ENCODE peak calls at places on chromosomes 7 and 10, in four cellular contexts. One of them, this sample, is unnamed.

GRCh38 chr7:7911756-7912155 is 56.8 kb upstream of the GLCCI1 start:
- DNase-seq in bronchial epithelial cell: no peak
- DNase-seq in AG09319: no peak
- DNase-seq in RWPE2: no peak
- DNase-seq in this sample: no peak

GRCh38 chr7:150941983-150942590 is 36.0 kb downstream of the KCNH2 start:
- DNase-seq in bronchial epithelial cell: peak
- DNase-seq in AG09319: no peak
- DNase-seq in RWPE2: no peak
- DNase-seq in this sample: no peak

GRCh38 chr7:11216276-11216675 is 242.6 kb downstream of the PHF14 start:
- DNase-seq in bronchial epithelial cell: no peak
- DNase-seq in AG09319: no peak
- DNase-seq in RWPE2: no peak
- DNase-seq in this sample: no peak

GRCh38 chr10:130463104-130463875 is 327.1 kb downstream of the GLRX3 start:
- DNase-seq in bronchial epithelial cell: no peak
- DNase-seq in AG09319: no peak
- DNase-seq in RWPE2: no peak
- DNase-seq in this sample: no peak

GRCh38 chr10:26738354-26738753 is 40.9 kb downstream of the PDSS1 start:
- DNase-seq in bronchial epithelial cell: peak
- DNase-seq in AG09319: no peak
- DNase-seq in RWPE2: no peak
- DNase-seq in this sample: no peak

GRCh38 chr7:683526-684205 is 42.8 kb upstream of the DNAAF5 start:
- DNase-seq in bronchial epithelial cell: no peak
- DNase-seq in AG09319: no peak
- DNase-seq in RWPE2: peak
- DNase-seq in this sample: no peak

GRCh38 chr7:144736880-144737493 is 98.9 kb downstream of the TPK1 start:
- DNase-seq in bronchial epithelial cell: no peak
- DNase-seq in AG09319: no peak
- DNase-seq in RWPE2: no peak
- DNase-seq in this sample: no peak

GRCh38 chr7:159007308-159008054 is 137.2 kb downstream of the VIPR2 start:
- DNase-seq in bronchial epithelial cell: no peak
- DNase-seq in AG09319: no peak
- DNase-seq in RWPE2: no peak
- DNase-seq in this sample: no peak

GRCh38 chr7:75719626-75720025 is 19.1 kb downstream of the HIP1 start:
- DNase-seq in bronchial epithelial cell: no peak
- DNase-seq in AG09319: no peak
- DNase-seq in RWPE2: no peak
- DNase-seq in this sample: no peak

GRCh38 chr7:77266162-77266807 is 66.7 kb upstream of the FGL2 start:
- DNase-seq in bronchial epithelial cell: no peak
- DNase-seq in AG09319: no peak
- DNase-seq in RWPE2: no peak
- DNase-seq in this sample: no peak

GRCh38 chr7:95493247-95493646 is 7.5 kb downstream of the ASB4 start:
- DNase-seq in bronchial epithelial cell: peak
- DNase-seq in AG09319: no peak
- DNase-seq in RWPE2: no peak
- DNase-seq in this sample: no peak

GRCh38 chr10:73886085-73886529 is 11.8 kb upstream of the CAMK2G start:
- DNase-seq in bronchial epithelial cell: peak
- DNase-seq in AG09319: no peak
- DNase-seq in RWPE2: no peak
- DNase-seq in this sample: peak

GRCh38 chr10:86135191-86135590 is 231.4 kb downstream of the GRID1 start:
- DNase-seq in bronchial epithelial cell: no peak
- DNase-seq in AG09319: no peak
- DNase-seq in RWPE2: no peak
- DNase-seq in this sample: no peak

GRCh38 chr10:79416578-79417255 is 28.7 kb downstream of the ZCCHC24 start:
- DNase-seq in bronchial epithelial cell: no peak
- DNase-seq in AG09319: no peak
- DNase-seq in RWPE2: no peak
- DNase-seq in this sample: no peak

GRCh38 chr10:48604039-48604407 is 850 bp downstream of the ARHGAP22 start:
- DNase-seq in bronchial epithelial cell: no peak
- DNase-seq in AG09319: no peak
- DNase-seq in RWPE2: no peak
- DNase-seq in this sample: no peak

GRCh38 chr10:85851300-85851699 is 515.3 kb downstream of the GRID1 start:
- DNase-seq in bronchial epithelial cell: peak
- DNase-seq in AG09319: no peak
- DNase-seq in RWPE2: no peak
- DNase-seq in this sample: no peak

GRCh38 chr10:76071638-76072317 is 640.4 kb downstream of the LRMDA start:
- DNase-seq in bronchial epithelial cell: no peak
- DNase-seq in AG09319: peak
- DNase-seq in RWPE2: no peak
- DNase-seq in this sample: no peak

GRCh38 chr7:37342665-37343471 is 105.8 kb downstream of the ELMO1 start:
- DNase-seq in bronchial epithelial cell: no peak
- DNase-seq in AG09319: no peak
- DNase-seq in RWPE2: no peak
- DNase-seq in this sample: peak

GRCh38 chr10:132387723-132388210 is 9.2 kb upstream of the PWWP2B start:
- DNase-seq in bronchial epithelial cell: no peak
- DNase-seq in AG09319: no peak
- DNase-seq in RWPE2: peak
- DNase-seq in this sample: peak

GRCh38 chr7:5393748-5394147 is 29.9 kb downstream of the TNRC18 start:
- DNase-seq in bronchial epithelial cell: no peak
- DNase-seq in AG09319: no peak
- DNase-seq in RWPE2: no peak
- DNase-seq in this sample: no peak

GRCh38 chr7:149496642-149497391 is 792 bp downstream of the ZNF746 start:
- DNase-seq in bronchial epithelial cell: peak
- DNase-seq in AG09319: peak
- DNase-seq in RWPE2: no peak
- DNase-seq in this sample: peak

GRCh38 chr10:78335691-78336401 is 302.2 kb downstream of the RPS24 start:
- DNase-seq in bronchial epithelial cell: no peak
- DNase-seq in AG09319: no peak
- DNase-seq in RWPE2: peak
- DNase-seq in this sample: no peak

GRCh38 chr7:100271716-100272537 is 35.6 kb upstream of the SPDYE3 start:
- DNase-seq in bronchial epithelial cell: peak
- DNase-seq in AG09319: peak
- DNase-seq in RWPE2: peak
- DNase-seq in this sample: peak

GRCh38 chr10:52879651-52880050 is 107.1 kb upstream of the MBL2 start:
- DNase-seq in bronchial epithelial cell: no peak
- DNase-seq in AG09319: no peak
- DNase-seq in RWPE2: no peak
- DNase-seq in this sample: no peak

GRCh38 chr7:64541438-64542359 is 21.2 kb downstream of the ZNF680 start:
- DNase-seq in bronchial epithelial cell: peak
- DNase-seq in AG09319: no peak
- DNase-seq in RWPE2: no peak
- DNase-seq in this sample: no peak

GRCh38 chr7:138691166-138691565 is 10.0 kb downstream of the SVOPL start:
- DNase-seq in bronchial epithelial cell: no peak
- DNase-seq in AG09319: no peak
- DNase-seq in RWPE2: no peak
- DNase-seq in this sample: no peak

GRCh38 chr10:70132098-70133029 is at the start of gene AIFM2:
- DNase-seq in bronchial epithelial cell: peak
- DNase-seq in AG09319: peak
- DNase-seq in RWPE2: peak
- DNase-seq in this sample: peak

GRCh38 chr10:110168601-110169481 is 38.6 kb upstream of the MXI1 start:
- DNase-seq in bronchial epithelial cell: no peak
- DNase-seq in AG09319: no peak
- DNase-seq in RWPE2: no peak
- DNase-seq in this sample: no peak

GRCh38 chr7:17584822-17585221 is 286.4 kb downstream of the AHR start:
- DNase-seq in bronchial epithelial cell: peak
- DNase-seq in AG09319: no peak
- DNase-seq in RWPE2: no peak
- DNase-seq in this sample: no peak

GRCh38 chr7:25968205-25968993 is 183.6 kb upstream of the NFE2L3 start:
- DNase-seq in bronchial epithelial cell: no peak
- DNase-seq in AG09319: no peak
- DNase-seq in RWPE2: no peak
- DNase-seq in this sample: peak

GRCh38 chr10:32244421-32245207 is 102.3 kb downstream of the EPC1 start:
- DNase-seq in bronchial epithelial cell: no peak
- DNase-seq in AG09319: no peak
- DNase-seq in RWPE2: no peak
- DNase-seq in this sample: no peak

GRCh38 chr10:69657866-69658265 is 27.8 kb downstream of the FAM241B start:
- DNase-seq in bronchial epithelial cell: no peak
- DNase-seq in AG09319: no peak
- DNase-seq in RWPE2: no peak
- DNase-seq in this sample: no peak

GRCh38 chr7:67738958-67739357 is 742.3 kb downstream of the TYW1 start:
- DNase-seq in bronchial epithelial cell: peak
- DNase-seq in AG09319: no peak
- DNase-seq in RWPE2: no peak
- DNase-seq in this sample: no peak

GRCh38 chr10:72330059-72330426 is 24.7 kb downstream of the DNAJB12 start:
- DNase-seq in bronchial epithelial cell: no peak
- DNase-seq in AG09319: no peak
- DNase-seq in RWPE2: no peak
- DNase-seq in this sample: no peak

GRCh38 chr10:71964669-71965515 is 697 bp downstream of the CHST3 start:
- DNase-seq in bronchial epithelial cell: peak
- DNase-seq in AG09319: no peak
- DNase-seq in RWPE2: no peak
- DNase-seq in this sample: no peak

GRCh38 chr7:118735436-118735835 is 510.9 kb downstream of the ANKRD7 start:
- DNase-seq in bronchial epithelial cell: no peak
- DNase-seq in AG09319: no peak
- DNase-seq in RWPE2: no peak
- DNase-seq in this sample: no peak

GRCh38 chr10:16297652-16298051 is 139.2 kb upstream of the PTER start:
- DNase-seq in bronchial epithelial cell: peak
- DNase-seq in AG09319: no peak
- DNase-seq in RWPE2: no peak
- DNase-seq in this sample: no peak

GRCh38 chr7:20352573-20353304 is 22.0 kb downstream of the ITGB8 start:
- DNase-seq in bronchial epithelial cell: peak
- DNase-seq in AG09319: no peak
- DNase-seq in RWPE2: peak
- DNase-seq in this sample: no peak

GRCh38 chr10:131947631-131948347 is 33.9 kb downstream of the BNIP3 start:
- DNase-seq in bronchial epithelial cell: peak
- DNase-seq in AG09319: no peak
- DNase-seq in RWPE2: peak
- DNase-seq in this sample: no peak

GRCh38 chr7:22860784-22861482 is 38.3 kb upstream of the TOMM7 start:
- DNase-seq in bronchial epithelial cell: no peak
- DNase-seq in AG09319: no peak
- DNase-seq in RWPE2: no peak
- DNase-seq in this sample: no peak
- TF ChIP-seq CTCF in bronchial epithelial cell: peak
- TF ChIP-seq CTCF in AG09319: peak
- TF ChIP-seq CTCF in RWPE2: peak
- TF ChIP-seq CTCF in this sample: no peak

DNA sequence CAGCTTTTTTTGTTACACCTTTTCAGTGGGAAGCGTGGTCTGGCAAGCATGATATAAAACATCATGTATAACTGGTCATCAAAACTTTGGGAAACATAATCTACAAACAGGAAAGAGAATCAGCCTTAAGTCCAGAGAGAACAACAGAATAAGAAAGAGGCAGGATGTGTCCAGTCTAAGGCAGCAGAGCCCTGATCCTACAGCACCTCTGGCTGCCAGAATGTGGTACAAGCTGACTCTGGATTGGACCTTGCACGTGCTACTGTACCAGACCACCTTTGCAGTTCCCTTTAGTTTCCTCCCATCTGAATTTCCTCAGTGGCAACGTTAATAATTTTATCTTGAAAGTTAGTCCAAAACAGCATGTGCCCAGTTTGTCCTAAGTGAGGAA is 824.6 kb upstream of the IGFBP3 start:
- DNase-seq in bronchial epithelial cell: no peak
- DNase-seq in AG09319: no peak
- DNase-seq in RWPE2: no peak
- DNase-seq in this sample: no peak
- TF ChIP-seq CTCF in bronchial epithelial cell: peak
- TF ChIP-seq CTCF in AG09319: peak
- TF ChIP-seq CTCF in RWPE2: no peak
- TF ChIP-seq CTCF in this sample: no peak

GRCh38 chr10:6787684-6788083 is 207.6 kb upstream of the PRKCQ start:
- DNase-seq in bronchial epithelial cell: no peak
- DNase-seq in AG09319: no peak
- DNase-seq in RWPE2: no peak
- DNase-seq in this sample: no peak

GRCh38 chr10:6781133-6781770 is 201.2 kb upstream of the PRKCQ start:
- DNase-seq in bronchial epithelial cell: no peak
- DNase-seq in AG09319: no peak
- DNase-seq in RWPE2: no peak
- DNase-seq in this sample: no peak

GRCh38 chr10:6788191-6788590 is 208.1 kb upstream of the PRKCQ start:
- DNase-seq in bronchial epithelial cell: no peak
- DNase-seq in AG09319: no peak
- DNase-seq in RWPE2: no peak
- DNase-seq in this sample: no peak

GRCh38 chr10:6782378-6782777 is 202.3 kb upstream of the PRKCQ start:
- DNase-seq in bronchial epithelial cell: no peak
- DNase-seq in AG09319: no peak
- DNase-seq in RWPE2: no peak
- DNase-seq in this sample: no peak

DNA sequence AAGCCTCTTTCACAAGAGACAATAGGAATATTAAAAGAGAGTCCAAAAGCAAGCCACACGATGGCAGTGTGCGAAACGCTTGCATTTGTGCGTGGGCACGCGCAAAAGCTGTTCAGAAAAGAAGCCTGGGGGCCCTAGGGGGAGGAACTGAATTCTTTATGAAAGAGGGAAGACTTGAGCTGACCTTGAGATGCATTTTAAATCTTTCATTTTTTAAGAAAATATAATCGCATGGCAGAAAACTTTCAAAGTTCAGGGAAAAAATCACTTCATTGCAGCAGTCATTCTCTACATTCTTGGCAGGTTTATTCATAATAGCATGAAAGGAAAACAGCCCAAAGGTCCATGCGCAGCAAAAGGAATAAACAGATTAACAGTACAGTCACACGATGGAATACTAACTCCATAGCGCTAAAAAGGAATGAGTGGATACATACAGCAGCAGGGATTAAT is 206.5 kb upstream of the PRKCQ start:
- DNase-seq in bronchial epithelial cell: peak
- DNase-seq in AG09319: peak
- DNase-seq in RWPE2: no peak
- DNase-seq in this sample: no peak
- TF ChIP-seq CTCF in bronchial epithelial cell: peak
- TF ChIP-seq CTCF in AG09319: peak
- TF ChIP-seq CTCF in RWPE2: peak
- TF ChIP-seq CTCF in this sample: no peak

GRCh38 chr10:37707829-37708578 is 149.4 kb downstream of the ZNF248 start:
- DNase-seq in bronchial epithelial cell: no peak
- DNase-seq in AG09319: no peak
- DNase-seq in RWPE2: no peak
- DNase-seq in this sample: no peak
- TF ChIP-seq CTCF in bronchial epithelial cell: no peak
- TF ChIP-seq CTCF in AG09319: no peak
- TF ChIP-seq CTCF in RWPE2: no peak
- TF ChIP-seq CTCF in this sample: no peak

GRCh38 chr10:92074126-92074887 is 150.7 kb downstream of the BTAF1 start:
- DNase-seq in bronchial epithelial cell: peak
- DNase-seq in AG09319: no peak
- DNase-seq in RWPE2: no peak
- DNase-seq in this sample: no peak
- TF ChIP-seq CTCF in bronchial epithelial cell: no peak
- TF ChIP-seq CTCF in AG09319: no peak
- TF ChIP-seq CTCF in RWPE2: peak
- TF ChIP-seq CTCF in this sample: no peak